ENCODE peak calls at places on chromosomes 3 and 15, in five cellular contexts. Q is T-helper 9 cell; A is effector memory CD8-positive, alpha-beta T cell; Z is immature natural killer cell; F is HuH-7.5. Y is an unnamed sample.

GRCh38 chr15:28927043-28927442 is 41.3 kb downstream of the APBA2 start:
- DNase-seq in F (no peak), Z (no peak), A (no peak), Q (no peak), Y (no peak)

GRCh38 chr3:150925751-150926201 is 20.5 kb upstream of the MINDY4B start:
- DNase-seq in F (peak; percentile 43), Z (peak; percentile 6), A (peak; percentile 13), Q (peak; percentile 23), Y (peak; percentile 65)

GRCh38 chr3:190088890-190089289 is 31.8 kb downstream of the P3H2 start:
- DNase-seq in A (no peak), Z (no peak), Q (no peak), F (no peak), Y (no peak)

GRCh38 chr3:194584866-194585265 is 48.4 kb downstream of the TMEM44 start:
- DNase-seq in Q (no peak), Z (no peak), F (no peak), A (no peak), Y (no peak)

GRCh38 chr3:122893282-122893681 is 98.4 kb downstream of the SLC49A4 start:
- DNase-seq in Q (no peak), A (no peak), Z (no peak), F (no peak), Y (no peak)

GRCh38 chr3:7074217-7074616 is 213.3 kb downstream of the GRM7 start:
- DNase-seq in Z (no peak), F (no peak), Q (no peak), A (no peak), Y (no peak)

GRCh38 chr3:120284702-120285507 is at the start of gene GPR156:
- DNase-seq in A (no peak), Q (no peak), F (no peak), Z (no peak), Y (peak; percentile 64)

GRCh38 chr15:51071609-51072008 is 23.1 kb downstream of the TNFAIP8L3 start:
- DNase-seq in Z (no peak), F (no peak), A (no peak), Q (no peak), Y (no peak)

GRCh38 chr3:179956416-179956830 is 80.3 kb downstream of the PEX5L start:
- DNase-seq in Q (no peak), A (no peak), F (no peak), Z (peak; percentile 11), Y (no peak)

GRCh38 chr3:141313091-141313683 is 55.1 kb upstream of the ZBTB38 start:
- DNase-seq in Q (no peak), Z (no peak), A (no peak), F (no peak), Y (no peak)

GRCh38 chr3:74633021-74633420 is 18.6 kb upstream of the CNTN3 start:
- DNase-seq in F (no peak), Z (no peak), A (no peak), Q (no peak), Y (no peak)

GRCh38 chr15:75542386-75542797 is 36.7 kb downstream of the PTPN9 start:
- DNase-seq in Q (no peak), A (no peak), Z (no peak), F (no peak), Y (no peak)

GRCh38 chr15:30906366-30906765 is 2.7 kb downstream of the FAN1 start:
- DNase-seq in A (no peak), Q (no peak), Z (no peak), F (no peak), Y (no peak)

GRCh38 chr3:40847571-40847992 is 322.8 kb downstream of the ZNF621 start:
- DNase-seq in A (no peak), Q (no peak), F (no peak), Z (no peak), Y (peak; percentile 40)

GRCh38 chr15:32970847-32971246 is 223.7 kb downstream of the FMN1 start:
- DNase-seq in A (no peak), F (no peak), Z (no peak), Q (no peak), Y (no peak)

GRCh38 chr15:85649372-85649771 is 145.4 kb downstream of the KLHL25 start:
- DNase-seq in F (peak; percentile 27), Z (peak; percentile 68), A (no peak), Q (no peak), Y (no peak)

GRCh38 chr15:30791239-30791638 is 112.5 kb upstream of the FAN1 start:
- DNase-seq in F (no peak), A (no peak), Q (no peak), Z (no peak), Y (peak; percentile 75)

GRCh38 chr15:77069521-77070121 is 1.3 kb downstream of the TSPAN3 start:
- DNase-seq in Z (no peak), A (no peak), F (peak; percentile 32), Q (no peak), Y (no peak)